ENCODE peak calls at places on chromosome 19, in four cellular contexts. One of them, this sample, is unnamed.

GRCh38 chr19:41936416-41936850 is 8.2 kb upstream of the ERFL start:
- DNase-seq in stromal cell of bone marrow: no peak
- DNase-seq in amygdala: no peak
- DNase-seq in endothelial cell: no peak
- DNase-seq in this sample: peak; percentile 20

GRCh38 chr19:31177230-31177629 is 172.0 kb downstream of the TSHZ3 start:
- DNase-seq in stromal cell of bone marrow: no peak
- DNase-seq in amygdala: no peak
- DNase-seq in endothelial cell: no peak
- DNase-seq in this sample: no peak

GRCh38 chr19:18339703-18340102 is 695 bp upstream of the PGPEP1 start:
- DNase-seq in endothelial cell: no peak
- DNase-seq in amygdala: no peak
- DNase-seq in stromal cell of bone marrow: no peak
- DNase-seq in this sample: no peak

GRCh38 chr19:40754611-40755247 is 3.7 kb downstream of the SNRPA start:
- DNase-seq in endothelial cell: no peak
- DNase-seq in amygdala: no peak
- DNase-seq in stromal cell of bone marrow: no peak
- DNase-seq in this sample: no peak

GRCh38 chr19:42461700-42462324 is 19.1 kb upstream of the CXCL17 start:
- DNase-seq in endothelial cell: no peak
- DNase-seq in stromal cell of bone marrow: no peak
- DNase-seq in amygdala: peak; percentile 21
- DNase-seq in this sample: no peak

GRCh38 chr19:55232284-55232597 is 3.7 kb upstream of the TMEM86B start:
- DNase-seq in amygdala: no peak
- DNase-seq in stromal cell of bone marrow: no peak
- DNase-seq in endothelial cell: no peak
- DNase-seq in this sample: peak; percentile 17

GRCh38 chr19:7242601-7243258 is 51.5 kb downstream of the INSR start:
- DNase-seq in endothelial cell: no peak
- DNase-seq in stromal cell of bone marrow: peak; percentile 91
- DNase-seq in amygdala: no peak
- DNase-seq in this sample: no peak

GRCh38 chr19:11381535-11382369 is 2.4 kb downstream of the EPOR start:
- DNase-seq in stromal cell of bone marrow: peak; percentile 40
- DNase-seq in endothelial cell: peak; percentile 65
- DNase-seq in amygdala: no peak
- DNase-seq in this sample: no peak

GRCh38 chr19:20969498-20969897 is 46.4 kb downstream of the ZNF85 start:
- DNase-seq in stromal cell of bone marrow: no peak
- DNase-seq in endothelial cell: no peak
- DNase-seq in amygdala: no peak
- DNase-seq in this sample: no peak

GRCh38 chr19:7927605-7928333 is 1.8 kb upstream of the CTXN1 start:
- DNase-seq in stromal cell of bone marrow: no peak
- DNase-seq in endothelial cell: no peak
- DNase-seq in amygdala: no peak
- DNase-seq in this sample: no peak

This sample was measured in retina.